ENCODE peak calls at places on chromosome 6, in ten cellular contexts. One of them, this sample, is unnamed.

GRCh38 chr6:1849686-1850580 is 240.2 kb downstream of the FOXC1 start:
- DNase-seq in HAP-1: no peak
- DNase-seq in sigmoid colon: no peak
- DNase-seq in type B pancreatic cell: no peak
- DNase-seq in activated T-helper 2 cell treated with anti-CD3 and anti-CD28 coated beads, Interferon-gamma antibody, Interleukin-2, Interleukin-4, amounts not matched to agents 10 μg/mL and 5 μg/mL and 100 μg/mL, durations not matched to agents 14 hours and 24 hours and 36 hours: no peak
- DNase-seq in AG10803: no peak
- DNase-seq in kidney tubule cell: no peak
- DNase-seq in SJSA1: no peak
- DNase-seq in NCI-H460: no peak
- DNase-seq in head of caudate nucleus: no peak
- DNase-seq in this sample: no peak

GRCh38 chr6:8322659-8323058 is 112.7 kb downstream of the SLC35B3 start:
- DNase-seq in HAP-1: no peak
- DNase-seq in sigmoid colon: no peak
- DNase-seq in type B pancreatic cell: no peak
- DNase-seq in activated T-helper 2 cell treated with anti-CD3 and anti-CD28 coated beads, Interferon-gamma antibody, Interleukin-2, Interleukin-4, amounts not matched to agents 10 μg/mL and 5 μg/mL and 100 μg/mL, durations not matched to agents 14 hours and 24 hours and 36 hours: no peak
- DNase-seq in AG10803: no peak
- DNase-seq in kidney tubule cell: no peak
- DNase-seq in SJSA1: no peak
- DNase-seq in NCI-H460: no peak
- DNase-seq in head of caudate nucleus: no peak
- DNase-seq in this sample: no peak

GRCh38 chr6:6629416-6629815 is 40.9 kb downstream of the LY86 start:
- DNase-seq in HAP-1: no peak
- DNase-seq in sigmoid colon: no peak
- DNase-seq in type B pancreatic cell: no peak
- DNase-seq in activated T-helper 2 cell treated with anti-CD3 and anti-CD28 coated beads, Interferon-gamma antibody, Interleukin-2, Interleukin-4, amounts not matched to agents 10 μg/mL and 5 μg/mL and 100 μg/mL, durations not matched to agents 14 hours and 24 hours and 36 hours: no peak
- DNase-seq in AG10803: no peak
- DNase-seq in kidney tubule cell: peak; percentile 33
- DNase-seq in SJSA1: peak; percentile 61
- DNase-seq in NCI-H460: no peak
- DNase-seq in head of caudate nucleus: no peak
- DNase-seq in this sample: no peak

GRCh38 chr6:41200296-41200900 is 551 bp downstream of the TREML2 start:
- DNase-seq in HAP-1: no peak
- DNase-seq in sigmoid colon: no peak
- DNase-seq in type B pancreatic cell: no peak
- DNase-seq in activated T-helper 2 cell treated with anti-CD3 and anti-CD28 coated beads, Interferon-gamma antibody, Interleukin-2, Interleukin-4, amounts not matched to agents 10 μg/mL and 5 μg/mL and 100 μg/mL, durations not matched to agents 14 hours and 24 hours and 36 hours: peak; percentile 66
- DNase-seq in AG10803: peak; percentile 69
- DNase-seq in kidney tubule cell: peak; percentile 26
- DNase-seq in SJSA1: no peak
- DNase-seq in NCI-H460: peak; percentile 20
- DNase-seq in head of caudate nucleus: no peak
- DNase-seq in this sample: no peak

GRCh38 chr6:32835167-32835893 is 3.2 kb downstream of the TAP2 start:
- DNase-seq in HAP-1: no peak
- DNase-seq in sigmoid colon: no peak
- DNase-seq in type B pancreatic cell: no peak
- DNase-seq in activated T-helper 2 cell treated with anti-CD3 and anti-CD28 coated beads, Interferon-gamma antibody, Interleukin-2, Interleukin-4, amounts not matched to agents 10 μg/mL and 5 μg/mL and 100 μg/mL, durations not matched to agents 14 hours and 24 hours and 36 hours: no peak
- DNase-seq in AG10803: no peak
- DNase-seq in kidney tubule cell: no peak
- DNase-seq in SJSA1: no peak
- DNase-seq in NCI-H460: no peak
- DNase-seq in head of caudate nucleus: no peak
- DNase-seq in this sample: no peak

GRCh38 chr6:97053643-97054411 is 129.3 kb downstream of the KLHL32 start:
- DNase-seq in HAP-1: no peak
- DNase-seq in sigmoid colon: no peak
- DNase-seq in type B pancreatic cell: no peak
- DNase-seq in activated T-helper 2 cell treated with anti-CD3 and anti-CD28 coated beads, Interferon-gamma antibody, Interleukin-2, Interleukin-4, amounts not matched to agents 10 μg/mL and 5 μg/mL and 100 μg/mL, durations not matched to agents 14 hours and 24 hours and 36 hours: no peak
- DNase-seq in AG10803: peak; percentile 20
- DNase-seq in kidney tubule cell: peak; percentile 31
- DNase-seq in SJSA1: no peak
- DNase-seq in NCI-H460: peak; percentile 14
- DNase-seq in head of caudate nucleus: no peak
- DNase-seq in this sample: no peak

GRCh38 chr6:42137192-42137753 is 5.1 kb downstream of the C6orf132 start:
- DNase-seq in HAP-1: no peak
- DNase-seq in sigmoid colon: no peak
- DNase-seq in type B pancreatic cell: no peak
- DNase-seq in activated T-helper 2 cell treated with anti-CD3 and anti-CD28 coated beads, Interferon-gamma antibody, Interleukin-2, Interleukin-4, amounts not matched to agents 10 μg/mL and 5 μg/mL and 100 μg/mL, durations not matched to agents 14 hours and 24 hours and 36 hours: no peak
- DNase-seq in AG10803: no peak
- DNase-seq in kidney tubule cell: no peak
- DNase-seq in SJSA1: no peak
- DNase-seq in NCI-H460: no peak
- DNase-seq in head of caudate nucleus: no peak
- DNase-seq in this sample: no peak

GRCh38 chr6:1864496-1864895 is 254.8 kb downstream of the FOXC1 start:
- DNase-seq in HAP-1: no peak
- DNase-seq in sigmoid colon: no peak
- DNase-seq in type B pancreatic cell: no peak
- DNase-seq in activated T-helper 2 cell treated with anti-CD3 and anti-CD28 coated beads, Interferon-gamma antibody, Interleukin-2, Interleukin-4, amounts not matched to agents 10 μg/mL and 5 μg/mL and 100 μg/mL, durations not matched to agents 14 hours and 24 hours and 36 hours: no peak
- DNase-seq in AG10803: no peak
- DNase-seq in kidney tubule cell: peak; percentile 35
- DNase-seq in SJSA1: no peak
- DNase-seq in NCI-H460: no peak
- DNase-seq in head of caudate nucleus: no peak
- DNase-seq in this sample: no peak

GRCh38 chr6:22364314-22364713 is 67.5 kb upstream of the PRL start:
- DNase-seq in HAP-1: no peak
- DNase-seq in sigmoid colon: no peak
- DNase-seq in type B pancreatic cell: no peak
- DNase-seq in activated T-helper 2 cell treated with anti-CD3 and anti-CD28 coated beads, Interferon-gamma antibody, Interleukin-2, Interleukin-4, amounts not matched to agents 10 μg/mL and 5 μg/mL and 100 μg/mL, durations not matched to agents 14 hours and 24 hours and 36 hours: no peak
- DNase-seq in AG10803: no peak
- DNase-seq in kidney tubule cell: peak; percentile 61
- DNase-seq in SJSA1: no peak
- DNase-seq in NCI-H460: no peak
- DNase-seq in head of caudate nucleus: no peak
- DNase-seq in this sample: no peak

GRCh38 chr6:24982231-24982630 is 46.5 kb upstream of the RIPOR2 start:
- DNase-seq in HAP-1: no peak
- DNase-seq in sigmoid colon: no peak
- DNase-seq in type B pancreatic cell: no peak
- DNase-seq in activated T-helper 2 cell treated with anti-CD3 and anti-CD28 coated beads, Interferon-gamma antibody, Interleukin-2, Interleukin-4, amounts not matched to agents 10 μg/mL and 5 μg/mL and 100 μg/mL, durations not matched to agents 14 hours and 24 hours and 36 hours: no peak
- DNase-seq in AG10803: peak; percentile 82
- DNase-seq in kidney tubule cell: no peak
- DNase-seq in SJSA1: no peak
- DNase-seq in NCI-H460: no peak
- DNase-seq in head of caudate nucleus: no peak
- DNase-seq in this sample: no peak

GRCh38 chr6:71277926-71278594 is 10.6 kb upstream of the OGFRL1 start:
- DNase-seq in HAP-1: no peak
- DNase-seq in sigmoid colon: no peak
- DNase-seq in type B pancreatic cell: no peak
- DNase-seq in activated T-helper 2 cell treated with anti-CD3 and anti-CD28 coated beads, Interferon-gamma antibody, Interleukin-2, Interleukin-4, amounts not matched to agents 10 μg/mL and 5 μg/mL and 100 μg/mL, durations not matched to agents 14 hours and 24 hours and 36 hours: no peak
- DNase-seq in AG10803: no peak
- DNase-seq in kidney tubule cell: no peak
- DNase-seq in SJSA1: no peak
- DNase-seq in NCI-H460: no peak
- DNase-seq in head of caudate nucleus: no peak
- DNase-seq in this sample: no peak

GRCh38 chr6:47057830-47058540 is 15.9 kb upstream of the ADGRF1 start:
- DNase-seq in HAP-1: no peak
- DNase-seq in sigmoid colon: no peak
- DNase-seq in type B pancreatic cell: no peak
- DNase-seq in activated T-helper 2 cell treated with anti-CD3 and anti-CD28 coated beads, Interferon-gamma antibody, Interleukin-2, Interleukin-4, amounts not matched to agents 10 μg/mL and 5 μg/mL and 100 μg/mL, durations not matched to agents 14 hours and 24 hours and 36 hours: no peak
- DNase-seq in AG10803: peak; percentile 26
- DNase-seq in kidney tubule cell: peak; percentile 59
- DNase-seq in SJSA1: no peak
- DNase-seq in NCI-H460: no peak
- DNase-seq in head of caudate nucleus: no peak
- DNase-seq in this sample: no peak

GRCh38 chr6:2412731-2413130 is 167.3 kb upstream of the GMDS start:
- DNase-seq in HAP-1: no peak
- DNase-seq in sigmoid colon: no peak
- DNase-seq in type B pancreatic cell: no peak
- DNase-seq in activated T-helper 2 cell treated with anti-CD3 and anti-CD28 coated beads, Interferon-gamma antibody, Interleukin-2, Interleukin-4, amounts not matched to agents 10 μg/mL and 5 μg/mL and 100 μg/mL, durations not matched to agents 14 hours and 24 hours and 36 hours: no peak
- DNase-seq in AG10803: peak; percentile 43
- DNase-seq in kidney tubule cell: peak; percentile 66
- DNase-seq in SJSA1: no peak
- DNase-seq in NCI-H460: no peak
- DNase-seq in head of caudate nucleus: no peak
- DNase-seq in this sample: no peak

This sample was measured in uterus.